ENCODE peak calls at places on chromosomes 2 and 18, in seven cellular contexts. L is activated gamma-delta T cell treated with Interleukin-2 at 50 U/mL for 16 hours, U is astrocyte of the cerebellum, A is HEK293T, C is ureter, O is NCI-H524, K is nucleus accumbens. Q is an unnamed sample.

GRCh38 chr2:46806526-46806925 is 109.1 kb downstream of the MCFD2 start:
- DNase-seq in L (no peak), U (no peak), A (no peak), C (no peak), O (no peak), K (no peak), Q (no peak)

GRCh38 chr18:12052866-12053265 is 40.8 kb upstream of the ANKRD62 start:
- DNase-seq in L (no peak), U (no peak), A (no peak), C (no peak), O (no peak), K (no peak), Q (no peak)

GRCh38 chr18:58041633-58042032 is 2.4 kb upstream of the NEDD4L start:
- DNase-seq in L (no peak), U (no peak), A (no peak), C (no peak), O (peak), K (no peak), Q (peak)

GRCh38 chr2:240520974-240521350 is 36.8 kb downstream of the ANKMY1 start:
- DNase-seq in L (no peak), U (no peak), A (no peak), C (no peak), O (no peak), K (no peak), Q (no peak)

GRCh38 chr2:8296340-8296739 is 385.5 kb upstream of the ID2 start:
- DNase-seq in L (no peak), U (no peak), A (no peak), C (no peak), O (no peak), K (no peak), Q (no peak)

GRCh38 chr2:100064165-100064564 is 78.2 kb downstream of the AFF3 start:
- DNase-seq in L (no peak), U (no peak), A (no peak), C (no peak), O (no peak), K (no peak), Q (no peak)

GRCh38 chr2:78592547-78592946 is 433.0 kb upstream of the REG3G start:
- DNase-seq in L (no peak), U (no peak), A (no peak), C (no peak), O (no peak), K (no peak), Q (no peak)

GRCh38 chr2:118859157-118859770 is 11.8 kb upstream of the EN1 start:
- DNase-seq in L (no peak), U (no peak), A (no peak), C (no peak), O (no peak), K (no peak), Q (no peak)

GRCh38 chr18:7803956-7804469 is 236.9 kb downstream of the PTPRM start:
- DNase-seq in L (no peak), U (no peak), A (no peak), C (no peak), O (no peak), K (no peak), Q (no peak)

GRCh38 chr2:139825726-139826125 is 1045.5 kb upstream of the NXPH2 start:
- DNase-seq in L (no peak), U (no peak), A (no peak), C (no peak), O (peak), K (no peak), Q (peak)

GRCh38 chr2:100067796-100068195 is 74.6 kb downstream of the AFF3 start:
- DNase-seq in L (no peak), U (no peak), A (no peak), C (no peak), O (no peak), K (no peak), Q (no peak)

GRCh38 chr18:49858309-49859005 is 45.1 kb upstream of the ACAA2 start:
- DNase-seq in L (peak), U (peak), A (peak), C (peak), O (peak), K (peak), Q (peak)

GRCh38 chr2:27123302-27124150 is at the start of gene ABHD1:
- DNase-seq in L (peak), U (no peak), A (peak), C (peak), O (peak), K (peak), Q (peak)

Q was measured in NCI-H2171.